ENCODE peak calls at places on chromosomes 11 and 22, in six cellular contexts. J, D, Z, C, I and A are unnamed samples.

GRCh38 chr11:84420261-84420660 is 1134.1 kb upstream of the CCDC90B start:
- DNase-seq in J (no peak), D (no peak), Z (no peak), C (no peak), I (no peak), A (no peak)

GRCh38 chr11:41237386-41237785 is 222.1 kb downstream of the LRRC4C start:
- DNase-seq in J (no peak), D (no peak), Z (no peak), C (no peak), I (no peak), A (no peak)

GRCh38 chr11:102240502-102240901 is 76.8 kb upstream of the BIRC3 start:
- DNase-seq in J (no peak), D (no peak), Z (no peak), C (no peak), I (no peak), A (no peak)

GRCh38 chr11:11306855-11307254 is 46.2 kb downstream of the CSNK2A3 start:
- DNase-seq in J (no peak), D (no peak), Z (no peak), C (no peak), I (no peak), A (no peak)

GRCh38 chr22:23534201-23534850 is 45.8 kb downstream of the IGLL1 start:
- DNase-seq in J (no peak), D (no peak), Z (no peak), C (no peak), I (no peak), A (no peak)

GRCh38 chr11:87722756-87723599 is 452.3 kb downstream of the RAB38 start:
- DNase-seq in J (peak), D (peak), Z (no peak), C (no peak), I (peak), A (no peak)

GRCh38 chr11:101880208-101880607 is 34.6 kb upstream of the CEP126 start:
- DNase-seq in J (no peak), D (no peak), Z (no peak), C (no peak), I (peak), A (no peak)

GRCh38 chr11:13114566-13115465 is 105.7 kb downstream of the RASSF10 start:
- DNase-seq in J (peak), D (peak), Z (no peak), C (no peak), I (peak), A (peak)

GRCh38 chr22:44890416-44891292 is 119.2 kb downstream of the PHF21B start:
- DNase-seq in J (no peak), D (no peak), Z (no peak), C (no peak), I (no peak), A (no peak)

GRCh38 chr22:40305625-40306024 is 40.7 kb upstream of the ADSL start:
- DNase-seq in J (no peak), D (no peak), Z (no peak), C (no peak), I (no peak), A (no peak)
- H3K27ac ChIP-seq in J (no peak), D (no peak), Z (no peak), C (no peak), I (no peak), A (peak)

GRCh38 chr11:18770479-18771125 is 21.0 kb downstream of the PTPN5 start:
- DNase-seq in J (no peak), D (no peak), Z (no peak), C (no peak), I (no peak), A (no peak)
- TF ChIP-seq EP300 in J (no peak), D (no peak), Z (no peak), C (no peak), I (no peak), A (no peak)

GRCh38 chr11:35126000-35126878 is 12.7 kb upstream of the CD44 start:
- DNase-seq in J (no peak), D (no peak), Z (no peak), C (no peak), I (no peak), A (no peak)
- TF ChIP-seq POLR2A in J (no peak), D (no peak), Z (no peak), C (no peak), I (no peak), A (no peak)

GRCh38 chr22:30250713-30251267 is 4.2 kb upstream of the LIF start:
- DNase-seq in J (no peak), D (peak), Z (no peak), C (no peak), I (peak), A (no peak)

GRCh38 chr22:30251661-30252226 is 5.2 kb upstream of the LIF start:
- DNase-seq in J (no peak), D (no peak), Z (no peak), C (no peak), I (no peak), A (no peak)

GRCh38 chr22:30254307-30254706 is 7.7 kb upstream of the LIF start:
- DNase-seq in J (no peak), D (no peak), Z (no peak), C (no peak), I (no peak), A (no peak)

GRCh38 chr22:30253205-30253852 is 6.8 kb upstream of the LIF start:
- DNase-seq in J (peak), D (peak), Z (no peak), C (peak), I (peak), A (no peak)

GRCh38 chr22:30252411-30253204 is 6.0 kb upstream of the LIF start:
- DNase-seq in J (peak), D (peak), Z (no peak), C (no peak), I (peak), A (no peak)
- H3K27ac ChIP-seq in J (peak), D (peak), Z (no peak), C (peak), I (peak), A (peak)

GRCh38 chr11:103929168-103929903 is 107.1 kb upstream of the DDI1 start:
- DNase-seq in J (no peak), D (no peak), Z (no peak), C (no peak), I (no peak), A (no peak)
- TF ChIP-seq EP300 in J (no peak), D (no peak), Z (no peak), C (no peak), I (no peak), A (no peak)

GRCh38 chr11:67268036-67268683 is 1.9 kb downstream of the GRK2 start:
- DNase-seq in J (peak), D (no peak), Z (no peak), C (no peak), I (no peak), A (no peak)
- TF ChIP-seq POLR2A in J (no peak), D (no peak), Z (no peak), C (no peak), I (no peak), A (no peak)